ENCODE peak calls at places on chromosomes 12 and 14, in four cellular contexts. One of them, this sample, is unnamed.
A peak's percentile ranks its signal among the peaks of the same experiment; 100 is the strongest.

GRCh38 chr12:13390381-13390856 is 193.9 kb downstream of the EMP1 start:
- DNase-seq in cortex of kidney: no peak
- DNase-seq in GF-D8: no peak
- DNase-seq in lower leg skin: peak; percentile 58
- DNase-seq in this sample: peak; percentile 87

GRCh38 chr12:47980172-47980571 is 16.8 kb downstream of the TMEM106C start:
- DNase-seq in cortex of kidney: no peak
- DNase-seq in lower leg skin: no peak
- DNase-seq in GF-D8: no peak
- DNase-seq in this sample: no peak

GRCh38 chr12:110548678-110549077 is 34.4 kb downstream of the PPTC7 start:
- DNase-seq in GF-D8: no peak
- DNase-seq in cortex of kidney: no peak
- DNase-seq in lower leg skin: no peak
- DNase-seq in this sample: no peak

GRCh38 chr14:22900088-22900799 is 17.2 kb downstream of the REM2 start:
- DNase-seq in lower leg skin: peak; percentile 51
- DNase-seq in cortex of kidney: no peak
- DNase-seq in GF-D8: peak; percentile 5
- DNase-seq in this sample: no peak

GRCh38 chr14:77301103-77301502 is 19.6 kb downstream of the POMT2 start:
- DNase-seq in cortex of kidney: no peak
- DNase-seq in GF-D8: peak; percentile 4
- DNase-seq in lower leg skin: peak; percentile 79
- DNase-seq in this sample: peak; percentile 36

GRCh38 chr14:78701246-78701645 is 531.1 kb downstream of the NRXN3 start:
- DNase-seq in lower leg skin: no peak
- DNase-seq in GF-D8: no peak
- DNase-seq in cortex of kidney: no peak
- DNase-seq in this sample: no peak

GRCh38 chr14:44657688-44658388 is 150.8 kb upstream of the FSCB start:
- DNase-seq in GF-D8: no peak
- DNase-seq in cortex of kidney: no peak
- DNase-seq in lower leg skin: no peak
- DNase-seq in this sample: no peak

GRCh38 chr14:75542585-75543091 is 20.4 kb downstream of the BATF start:
- DNase-seq in cortex of kidney: no peak
- DNase-seq in GF-D8: peak; percentile 53
- DNase-seq in lower leg skin: peak; percentile 73
- DNase-seq in this sample: no peak

GRCh38 chr12:64252708-64253107 is 30.6 kb upstream of the KICS2 start:
- DNase-seq in lower leg skin: peak; percentile 67
- DNase-seq in cortex of kidney: no peak
- DNase-seq in GF-D8: no peak
- DNase-seq in this sample: no peak

GRCh38 chr12:106594447-106594846 is 11.6 kb downstream of the RFX4 start:
- DNase-seq in cortex of kidney: no peak
- DNase-seq in lower leg skin: no peak
- DNase-seq in GF-D8: no peak
- DNase-seq in this sample: no peak

GRCh38 chr12:116210131-116210530 is 67.4 kb downstream of the MED13L start:
- DNase-seq in GF-D8: no peak
- DNase-seq in lower leg skin: no peak
- DNase-seq in cortex of kidney: no peak
- DNase-seq in this sample: no peak

GRCh38 chr12:120686151-120686689 is 729 bp upstream of the MLEC start:
- DNase-seq in cortex of kidney: peak; percentile 56
- DNase-seq in lower leg skin: peak; percentile 95
- DNase-seq in GF-D8: peak; percentile 95
- DNase-seq in this sample: peak; percentile 89

GRCh38 chr14:89408907-89409675 is 7.9 kb downstream of the FOXN3 start:
- DNase-seq in lower leg skin: peak; percentile 66
- DNase-seq in cortex of kidney: no peak
- DNase-seq in GF-D8: no peak
- DNase-seq in this sample: peak; percentile 57

GRCh38 chr12:113860059-113860820 is 105.9 kb downstream of the RBM19 start:
- DNase-seq in GF-D8: no peak
- DNase-seq in cortex of kidney: no peak
- DNase-seq in lower leg skin: no peak
- DNase-seq in this sample: no peak

GRCh38 chr14:100872641-100873071 is 30.9 kb downstream of the RTL1 start:
- DNase-seq in cortex of kidney: no peak
- DNase-seq in lower leg skin: no peak
- DNase-seq in GF-D8: no peak
- DNase-seq in this sample: no peak

GRCh38 chr12:65867428-65867827 is 43.1 kb downstream of the HMGA2 start:
- DNase-seq in cortex of kidney: no peak
- DNase-seq in lower leg skin: no peak
- DNase-seq in GF-D8: no peak
- DNase-seq in this sample: peak; percentile 74

GRCh38 chr14:21985081-21985480 is 311.5 kb upstream of the OR4E1 start:
- DNase-seq in GF-D8: no peak
- DNase-seq in cortex of kidney: no peak
- DNase-seq in lower leg skin: no peak
- DNase-seq in this sample: no peak

GRCh38 chr14:32940066-32940651 is 1.5 kb downstream of the NPAS3 start:
- DNase-seq in GF-D8: no peak
- DNase-seq in lower leg skin: no peak
- DNase-seq in cortex of kidney: no peak
- DNase-seq in this sample: no peak

GRCh38 chr12:17304503-17305347 is 698.8 kb upstream of the LMO3 start:
- DNase-seq in cortex of kidney: no peak
- DNase-seq in lower leg skin: no peak
- DNase-seq in GF-D8: no peak
- DNase-seq in this sample: no peak

GRCh38 chr12:32671930-32672785 is 6.9 kb upstream of the DNM1L start:
- DNase-seq in lower leg skin: peak; percentile 57
- DNase-seq in GF-D8: peak; percentile 31
- DNase-seq in cortex of kidney: no peak
- DNase-seq in this sample: no peak

GRCh38 chr12:129520736-129521135 is 383.1 kb downstream of the TMEM132D start:
- DNase-seq in cortex of kidney: no peak
- DNase-seq in GF-D8: no peak
- DNase-seq in lower leg skin: no peak
- DNase-seq in this sample: no peak

GRCh38 chr14:20988717-20989116 is 1.1 kb upstream of the METTL17 start:
- DNase-seq in GF-D8: no peak
- DNase-seq in lower leg skin: no peak
- DNase-seq in cortex of kidney: no peak
- DNase-seq in this sample: no peak

This sample was measured in epithelial cell of prostate.